ENCODE peak calls at places on chromosomes 1 and 21, in seven cellular contexts. One of them, this sample, is unnamed.

GRCh38 chr1:209041936-209042335 is 541.6 kb upstream of the CAMK1G start:
- DNase-seq in A172: peak
- DNase-seq in T-cell: no peak
- DNase-seq in EL: peak
- DNase-seq in SW480: no peak
- DNase-seq in GM04503: no peak
- DNase-seq in hypothalamus: no peak
- DNase-seq in this sample: no peak

GRCh38 chr21:14235101-14235500 is 19.1 kb downstream of the RBM11 start:
- DNase-seq in A172: no peak
- DNase-seq in T-cell: no peak
- DNase-seq in EL: no peak
- DNase-seq in SW480: no peak
- DNase-seq in GM04503: no peak
- DNase-seq in hypothalamus: no peak
- DNase-seq in this sample: no peak

GRCh38 chr1:164640673-164641352 is 81.8 kb downstream of the PBX1 start:
- DNase-seq in A172: no peak
- DNase-seq in T-cell: no peak
- DNase-seq in EL: no peak
- DNase-seq in SW480: no peak
- DNase-seq in GM04503: no peak
- DNase-seq in hypothalamus: no peak
- DNase-seq in this sample: no peak

GRCh38 chr1:169890761-169891538 is 2.7 kb downstream of the SCYL3 start:
- DNase-seq in A172: peak
- DNase-seq in T-cell: peak
- DNase-seq in EL: no peak
- DNase-seq in SW480: no peak
- DNase-seq in GM04503: no peak
- DNase-seq in hypothalamus: no peak
- DNase-seq in this sample: no peak

GRCh38 chr1:220121791-220122530 is 28.0 kb downstream of the IARS2 start:
- DNase-seq in A172: no peak
- DNase-seq in T-cell: no peak
- DNase-seq in EL: no peak
- DNase-seq in SW480: no peak
- DNase-seq in GM04503: no peak
- DNase-seq in hypothalamus: no peak
- DNase-seq in this sample: no peak

GRCh38 chr1:197917553-197917812 is 311 bp downstream of the LHX9 start:
- DNase-seq in A172: no peak
- DNase-seq in T-cell: no peak
- DNase-seq in EL: no peak
- DNase-seq in SW480: no peak
- DNase-seq in GM04503: no peak
- DNase-seq in hypothalamus: no peak
- DNase-seq in this sample: no peak

GRCh38 chr1:31548518-31548898 is 27.8 kb upstream of the TINAGL1 start:
- DNase-seq in A172: no peak
- DNase-seq in T-cell: no peak
- DNase-seq in EL: no peak
- DNase-seq in SW480: peak
- DNase-seq in GM04503: no peak
- DNase-seq in hypothalamus: no peak
- DNase-seq in this sample: no peak

GRCh38 chr1:11967028-11967547 is 13.2 kb upstream of the MFN2 start:
- DNase-seq in A172: peak
- DNase-seq in T-cell: no peak
- DNase-seq in EL: peak
- DNase-seq in SW480: peak
- DNase-seq in GM04503: no peak
- DNase-seq in hypothalamus: no peak
- DNase-seq in this sample: peak

GRCh38 chr1:222798111-222798510 is 16.7 kb upstream of the DISP1 start:
- DNase-seq in A172: peak
- DNase-seq in T-cell: no peak
- DNase-seq in EL: peak
- DNase-seq in SW480: no peak
- DNase-seq in GM04503: no peak
- DNase-seq in hypothalamus: no peak
- DNase-seq in this sample: no peak

GRCh38 chr1:44326066-44326701 is 28.9 kb downstream of the ERI3 start:
- DNase-seq in A172: no peak
- DNase-seq in T-cell: no peak
- DNase-seq in EL: no peak
- DNase-seq in SW480: no peak
- DNase-seq in GM04503: no peak
- DNase-seq in hypothalamus: no peak
- DNase-seq in this sample: no peak

GRCh38 chr1:63935148-63935547 is 161.3 kb downstream of the ROR1 start:
- DNase-seq in A172: no peak
- DNase-seq in T-cell: no peak
- DNase-seq in EL: no peak
- DNase-seq in SW480: peak
- DNase-seq in GM04503: no peak
- DNase-seq in hypothalamus: no peak
- DNase-seq in this sample: no peak

This sample was measured in HCT116.